ENCODE peak calls at places on chromosomes 11 and 22, in nine cellular contexts. O, T, F, U, Y, N, G, A and R are unnamed samples.

GRCh38 chr11:128862913-128863660 is 4.0 kb downstream of the KCNJ1 start:
- DNase-seq in O (no peak), T (no peak), F (no peak), U (no peak), Y (no peak), N (no peak), G (peak), A (peak), R (no peak)

GRCh38 chr11:130037058-130037457 is 32.6 kb upstream of the APLP2 start:
- DNase-seq in O (no peak), T (no peak), F (no peak), U (no peak), Y (no peak), N (no peak), G (peak), A (peak), R (peak)

GRCh38 chr11:113683481-113684046 is 22.5 kb downstream of the TMPRSS5 start:
- DNase-seq in O (no peak), T (no peak), F (no peak), U (no peak), Y (no peak), N (no peak), G (no peak), A (no peak), R (no peak)

GRCh38 chr22:25714739-25715138 is 27.2 kb upstream of the MYO18B start:
- DNase-seq in O (no peak), T (no peak), F (no peak), U (no peak), Y (no peak), N (no peak), G (no peak), A (no peak), R (no peak)

GRCh38 chr11:26779466-26779865 is 57.6 kb upstream of the SLC5A12 start:
- DNase-seq in O (no peak), T (no peak), F (no peak), U (no peak), Y (no peak), N (no peak), G (no peak), A (no peak), R (no peak)

GRCh38 chr22:24975125-24975640 is 22.7 kb downstream of the KIAA1671 start:
- DNase-seq in O (no peak), T (no peak), F (no peak), U (no peak), Y (no peak), N (no peak), G (no peak), A (no peak), R (no peak)

GRCh38 chr11:94574193-94574961 is 7.2 kb downstream of the PIWIL4 start:
- DNase-seq in O (peak), T (peak), F (no peak), U (no peak), Y (no peak), N (no peak), G (peak), A (peak), R (no peak)

GRCh38 chr22:26095271-26095956 is 73.8 kb upstream of the SEZ6L start:
- DNase-seq in O (no peak), T (no peak), F (no peak), U (no peak), Y (no peak), N (no peak), G (no peak), A (no peak), R (no peak)

GRCh38 chr11:125373426-125374391 is 122.4 kb downstream of the FEZ1 start:
- DNase-seq in O (no peak), T (no peak), F (peak), U (no peak), Y (no peak), N (peak), G (peak), A (no peak), R (no peak)

GRCh38 chr11:15883349-15883961 is 472.9 kb downstream of the SOX6 start:
- DNase-seq in O (no peak), T (no peak), F (no peak), U (no peak), Y (no peak), N (no peak), G (peak), A (no peak), R (no peak)

GRCh38 chr22:35769974-35770373 is 52.3 kb downstream of the APOL5 start:
- DNase-seq in O (no peak), T (no peak), F (no peak), U (no peak), Y (no peak), N (no peak), G (no peak), A (no peak), R (no peak)

GRCh38 chr22:22105364-22105763 is 122.8 kb upstream of the TOP3B start:
- DNase-seq in O (no peak), T (no peak), F (no peak), U (no peak), Y (no peak), N (no peak), G (no peak), A (no peak), R (no peak)

GRCh38 chr11:11217555-11218286 is 135.3 kb downstream of the CSNK2A3 start:
- DNase-seq in O (no peak), T (no peak), F (no peak), U (no peak), Y (no peak), N (no peak), G (no peak), A (no peak), R (no peak)

GRCh38 chr11:128731041-128731663 is 37.3 kb downstream of the FLI1 start:
- DNase-seq in O (no peak), T (no peak), F (no peak), U (no peak), Y (no peak), N (no peak), G (no peak), A (no peak), R (no peak)

GRCh38 chr22:47600791-47601400 is 838.4 kb downstream of the TBC1D22A start:
- DNase-seq in O (no peak), T (no peak), F (no peak), U (no peak), Y (no peak), N (no peak), G (no peak), A (no peak), R (no peak)

GRCh38 chr11:61577383-61578118 is 3.3 kb downstream of the SYT7 start:
- DNase-seq in O (no peak), T (no peak), F (no peak), U (no peak), Y (no peak), N (peak), G (peak), A (no peak), R (no peak)

GRCh38 chr11:16604784-16605439 is 133.5 kb upstream of the C11orf58 start:
- DNase-seq in O (peak), T (peak), F (no peak), U (no peak), Y (no peak), N (peak), G (peak), A (peak), R (peak)

GRCh38 chr22:35601743-35602633 is 15.1 kb downstream of the MB start:
- DNase-seq in O (peak), T (peak), F (no peak), U (no peak), Y (no peak), N (no peak), G (peak), A (peak), R (no peak)

GRCh38 chr11:86799680-86800075 is 664 bp upstream of the PRSS23 start:
- DNase-seq in O (no peak), T (no peak), F (no peak), U (no peak), Y (no peak), N (no peak), G (no peak), A (no peak), R (peak)

GRCh38 chr11:46119352-46120216 is 1.7 kb downstream of the PHF21A start:
- DNase-seq in O (peak), T (peak), F (peak), U (peak), Y (no peak), N (peak), G (peak), A (peak), R (peak)

GRCh38 chr11:62721994-62722393 is 5.3 kb downstream of the HNRNPUL2 start:
- DNase-seq in O (no peak), T (peak), F (no peak), U (no peak), Y (no peak), N (no peak), G (peak), A (no peak), R (no peak)

GRCh38 chr11:117256573-117256972 is 24.1 kb downstream of the RNF214 start:
- DNase-seq in O (no peak), T (no peak), F (no peak), U (no peak), Y (no peak), N (no peak), G (peak), A (peak), R (no peak)

GRCh38 chr11:76880314-76880713 is 19.6 kb downstream of the ACER3 start:
- DNase-seq in O (no peak), T (no peak), F (no peak), U (no peak), Y (no peak), N (no peak), G (no peak), A (no peak), R (no peak)

GRCh38 chr11:2975594-2975993 is 16.5 kb downstream of the NAP1L4 start:
- DNase-seq in O (no peak), T (peak), F (peak), U (peak), Y (no peak), N (no peak), G (peak), A (peak), R (no peak)